ENCODE peak calls at places on chromosome 17, in nine cellular contexts. O is lung, Q is left ventricle myocardium inferior, S is psoas muscle, N is tibial artery, J is suprapubic skin, P is brain microvascular endothelial cell, R is upper lobe of right lung, X is heart right ventricle. F is an unnamed sample.
A peak's percentile ranks its signal among the peaks of the same experiment; 100 is the strongest.

GRCh38 chr17:53707546-53707945 is 115.2 kb upstream of the KIF2B start:
- DNase-seq in R (no peak), Q (no peak), S (no peak), P (no peak), O (no peak), X (no peak), J (no peak), N (no peak), F (no peak)

GRCh38 chr17:39943702-39944392 is 16.3 kb downstream of the LRRC3C start:
- DNase-seq in Q (no peak), X (no peak), S (peak; percentile 65), R (peak; percentile 73), P (no peak), J (no peak), N (no peak), O (no peak), F (no peak)

GRCh38 chr17:6796887-6797490 is 21.0 kb downstream of the FBXO39 start:
- DNase-seq in R (no peak), P (no peak), S (no peak), O (no peak), J (no peak), X (no peak), N (no peak), Q (no peak), F (no peak)

GRCh38 chr17:45833826-45834439 is 10.7 kb upstream of the SPPL2C start:
- DNase-seq in N (no peak), P (no peak), J (no peak), R (no peak), O (no peak), X (no peak), Q (no peak), S (no peak), F (no peak)

GRCh38 chr17:57713140-57713539 is 32.0 kb downstream of the CCDC182 start:
- DNase-seq in X (no peak), S (no peak), N (no peak), P (no peak), R (no peak), Q (no peak), J (no peak), O (no peak), F (no peak)

GRCh38 chr17:64073771-64074703 is 53.6 kb upstream of the ICAM2 start:
- DNase-seq in X (no peak), S (no peak), J (no peak), O (no peak), P (no peak), Q (no peak), R (no peak), N (no peak), F (no peak)

GRCh38 chr17:28716740-28717577 is 709 bp downstream of the RAB34 start:
- DNase-seq in O (no peak), Q (peak; percentile 34), P (peak; percentile 14), R (peak; percentile 80), X (peak; percentile 42), S (peak; percentile 64), N (peak; percentile 75), J (no peak), F (no peak)

GRCh38 chr17:18225121-18225561 is 294 bp upstream of the LLGL1 start:
- DNase-seq in X (peak; percentile 98), Q (peak; percentile 98), P (peak; percentile 90), S (peak; percentile 99), J (peak; percentile 97), R (peak; percentile 99), N (peak; percentile 97), O (peak; percentile 95), F (peak; percentile 56)

GRCh38 chr17:77144227-77144626 is 3.5 kb downstream of the SEC14L1 start:
- DNase-seq in O (no peak), X (no peak), Q (no peak), S (no peak), N (no peak), J (no peak), R (no peak), P (no peak), F (no peak)

GRCh38 chr17:36931096-36931696 is 6.1 kb upstream of the LHX1 start:
- DNase-seq in X (no peak), R (no peak), P (no peak), J (no peak), Q (no peak), N (no peak), S (no peak), O (no peak), F (no peak)

GRCh38 chr17:42979511-42980273 is at the start of gene PTGES3L:
- DNase-seq in Q (peak; percentile 59), S (peak; percentile 91), X (peak; percentile 51), J (no peak), P (peak; percentile 33), N (peak; percentile 82), O (no peak), R (no peak), F (no peak)

GRCh38 chr17:35796942-35797341 is 1.5 kb upstream of the MMP28 start:
- DNase-seq in R (no peak), X (no peak), S (no peak), P (no peak), Q (no peak), J (no peak), O (no peak), N (no peak), F (no peak)

DNA sequence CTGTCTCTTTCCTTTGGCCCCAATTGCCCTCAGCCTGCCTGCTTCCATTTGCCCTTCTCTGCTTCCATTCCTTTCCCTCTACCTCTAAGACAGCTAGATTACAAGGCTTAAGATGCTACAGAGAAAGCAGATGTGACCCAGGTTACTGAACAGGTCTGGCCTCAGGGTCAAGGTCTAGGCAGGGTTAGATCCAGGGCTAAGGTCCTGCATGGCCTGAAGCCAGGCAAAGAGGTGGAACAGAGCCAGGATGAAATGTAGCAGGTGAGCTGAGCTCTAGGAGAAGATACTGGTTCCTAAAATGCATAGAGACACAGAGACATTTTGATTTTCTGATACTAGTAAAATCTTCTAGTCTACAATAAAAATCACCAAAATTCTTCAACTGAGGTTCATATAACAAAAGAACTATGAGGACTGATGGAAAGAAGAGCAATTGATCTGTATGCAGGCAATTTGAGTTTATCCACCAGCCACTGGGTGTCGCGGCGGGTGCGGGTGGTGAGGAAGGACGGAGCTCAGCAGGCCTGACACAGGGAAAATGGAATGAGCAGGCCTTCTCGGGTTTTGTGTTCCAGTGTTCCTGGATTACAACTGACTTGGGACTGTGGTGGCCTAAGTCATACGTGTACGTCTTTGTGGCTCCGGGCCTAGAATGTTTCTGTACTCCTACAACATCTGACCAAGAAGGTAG is 95.9 kb downstream of the MYH10 start:
- DNase-seq in O (no peak), P (no peak), Q (no peak), R (no peak), S (no peak), N (no peak), J (no peak), X (no peak), F (no peak)
- H3K4me3 ChIP-seq in O (no peak overlapping the region), P (no peak overlapping the region), Q (no peak overlapping the region), R (no peak overlapping the region), S (no peak overlapping the region), N (no peak overlapping the region), J (no peak overlapping the region), X (no peak overlapping the region), F (no peak overlapping the region)

GRCh38 chr17:79669861-79670260 is 59.0 kb upstream of the RBFOX3 start:
- DNase-seq in J (no peak), S (no peak), Q (peak; percentile 2), R (no peak), N (no peak), O (no peak), P (no peak), X (no peak), F (no peak)

GRCh38 chr17:79667746-79668145 is 56.9 kb upstream of the RBFOX3 start:
- DNase-seq in S (no peak), X (no peak), J (peak; percentile 67), Q (peak; percentile 3), N (peak; percentile 37), P (no peak), O (no peak), R (peak; percentile 30), F (no peak)

GRCh38 chr17:79670537-79671386 is 59.9 kb upstream of the RBFOX3 start:
- DNase-seq in Q (peak; percentile 3), P (no peak), O (no peak), J (no peak), X (no peak), S (no peak), N (no peak), R (no peak), F (no peak)

GRCh38 chr17:79667121-79667715 is 56.4 kb upstream of the RBFOX3 start:
- DNase-seq in S (no peak), R (peak; percentile 40), X (no peak), O (no peak), P (no peak), N (peak; percentile 34), J (peak; percentile 61), Q (peak; percentile 5), F (no peak)

GRCh38 chr17:79668344-79669250 is 57.7 kb upstream of the RBFOX3 start:
- DNase-seq in O (no peak), Q (peak; percentile 8), P (no peak), S (no peak), X (no peak), R (peak; percentile 57), N (peak; percentile 31), J (no peak), F (no peak)
- H3K27me3 ChIP-seq in O (peaks cover 4% of the 10 kb centered on the region), Q (peaks cover 73% of the 10 kb centered on the region), P (no peaks in the 10 kb centered on the region), S (peaks cover 87% of the 10 kb centered on the region), X (peaks cover 51% of the 10 kb centered on the region), R (peaks cover 13% of the 10 kb centered on the region), N (no peaks in the 10 kb centered on the region), J (peaks cover 35% of the 10 kb centered on the region), F (peaks cover 10% of the 10 kb centered on the region)

DNA sequence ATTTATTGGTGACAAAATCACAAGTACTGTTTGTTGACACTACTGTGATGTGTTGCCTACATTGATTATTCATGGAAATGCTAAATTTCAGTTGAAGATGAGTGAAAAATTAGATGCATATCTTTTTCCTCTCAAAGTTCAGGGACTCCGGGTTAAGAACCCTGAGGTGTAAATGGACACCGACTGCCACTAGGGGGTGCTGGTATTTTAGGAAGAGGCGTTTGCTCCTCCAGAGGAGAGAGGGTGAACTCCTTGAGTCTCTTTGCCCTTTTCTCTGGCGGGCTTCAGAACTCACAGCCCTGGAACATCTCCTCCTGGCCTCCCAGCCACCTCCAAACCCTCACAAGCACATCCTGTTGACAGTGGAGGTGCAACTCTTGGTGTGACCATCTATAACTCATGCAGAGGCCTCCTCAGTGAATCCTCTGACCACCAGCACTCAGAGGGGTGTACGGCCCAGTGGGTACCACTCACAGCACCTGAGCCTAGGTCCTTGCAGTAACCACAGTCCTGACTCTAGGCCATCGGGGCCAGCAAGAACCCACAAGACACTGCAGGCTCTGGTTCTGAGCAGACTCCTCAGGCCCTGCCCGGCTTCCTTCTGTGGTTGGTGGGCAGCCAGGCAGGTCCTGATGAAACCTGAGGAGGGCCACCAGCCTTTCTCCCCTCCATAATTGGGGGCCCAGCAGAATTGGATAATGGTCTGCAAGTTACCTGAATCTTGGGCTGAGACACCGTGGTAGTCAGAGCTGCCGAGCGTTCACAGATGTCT is 26.2 kb upstream of the PIK3R5 start:
- DNase-seq in R (no peak), X (peak; percentile 25), O (peak; percentile 64), J (no peak), Q (peak; percentile 29), P (peak; percentile 28), N (peak; percentile 83), S (peak; percentile 66), F (peak; percentile 7)
- TF ChIP-seq CTCF in R (peak; percentile 82), X (peak; percentile 84), O (peak; percentile 65), J (peak; percentile 76), Q (peak; percentile 80), P (peak; percentile 82), N (peak; percentile 84), S (peak; percentile 60), F (peak; percentile 66)

DNA sequence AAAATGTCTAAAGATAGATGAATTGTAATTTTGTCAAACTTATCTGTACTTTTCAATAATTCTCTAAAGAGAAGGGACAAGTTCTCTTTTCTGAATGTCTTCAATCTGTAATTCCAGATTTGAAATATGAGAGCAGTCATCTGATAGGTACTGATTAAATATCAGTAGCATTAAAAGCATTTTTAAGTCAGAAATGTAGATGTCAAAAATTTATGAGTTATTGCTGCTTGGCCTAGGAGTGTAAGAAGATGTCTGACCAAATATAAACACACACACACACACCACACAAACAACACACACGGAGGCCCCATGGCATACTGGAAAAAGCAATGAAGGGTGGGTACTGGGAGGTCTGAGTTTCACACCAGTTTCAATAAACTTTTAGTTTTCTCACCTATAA is 2.4 kb upstream of the TOB1 start:
- DNase-seq in N (no peak), X (no peak), Q (no peak), O (no peak), S (no peak), R (no peak), J (no peak), P (no peak), F (no peak)
- H3K4me3 ChIP-seq in N (peak overlapping the region; percentile 93), X (peak overlapping the region; percentile 67), Q (peak overlapping the region; percentile 94), O (no peak overlapping the region), S (peak overlapping the region; percentile 90), R (peak overlapping the region; percentile 72), J (no peak overlapping the region), P (no peak overlapping the region), F (peak overlapping the region; percentile 78)

F was measured in kidney epithelial cell.